ENCODE peak calls at places on chromosomes 5 and 9, in five cellular contexts. C, P, N, V and H are unnamed samples.

GRCh38 chr9:107539427-107540154 is 50.0 kb upstream of the KLF4 start:
- DNase-seq in P (peak; percentile 40), C (no peak), N (peak; percentile 11), V (no peak), H (no peak)

GRCh38 chr9:96317335-96317980 is 15.5 kb upstream of the HSD17B3 start:
- DNase-seq in N (peak; percentile 73), V (peak; percentile 41), P (no peak), C (peak; percentile 69), H (peak; percentile 28)

GRCh38 chr5:58925627-58926545 is 343.0 kb downstream of the RAB3C start:
- DNase-seq in N (peak; percentile 54), V (no peak), P (no peak), C (no peak), H (no peak)

GRCh38 chr9:88590558-88591146 is 55.7 kb downstream of the NXNL2 start:
- DNase-seq in C (peak; percentile 33), V (no peak), P (no peak), N (peak; percentile 18), H (no peak)

GRCh38 chr9:88531920-88532319 is 3.1 kb upstream of the NXNL2 start:
- DNase-seq in N (peak; percentile 44), C (no peak), V (no peak), P (no peak), H (no peak)

GRCh38 chr5:2690293-2690692 is 61.2 kb downstream of the IRX2 start:
- DNase-seq in N (no peak), C (no peak), P (no peak), V (no peak), H (no peak)

GRCh38 chr9:99999797-100000196 is 93.3 kb downstream of the STX17 start:
- DNase-seq in P (no peak), C (no peak), N (no peak), V (no peak), H (no peak)

GRCh38 chr5:111511174-111512025 is 935 bp downstream of the STARD4 start:
- DNase-seq in N (no peak), P (no peak), C (no peak), V (peak; percentile 21), H (no peak)

GRCh38 chr9:105243015-105243686 is 1.3 kb upstream of the SLC44A1 start:
- DNase-seq in P (no peak), V (no peak), C (no peak), N (peak; percentile 4), H (no peak)

GRCh38 chr5:14881826-14882225 is 10.2 kb upstream of the ANKH start:
- DNase-seq in C (no peak), N (no peak), P (no peak), V (no peak), H (no peak)

GRCh38 chr9:131670247-131670681 is 69.6 kb downstream of the RAPGEF1 start:
- DNase-seq in N (no peak), P (no peak), C (no peak), V (no peak), H (no peak)

GRCh38 chr9:18857334-18857733 is 175.7 kb downstream of the SAXO1 start:
- DNase-seq in N (no peak), C (no peak), V (no peak), P (no peak), H (no peak)

GRCh38 chr5:74594172-74595040 is 46.1 kb downstream of the ENC1 start:
- DNase-seq in V (no peak), C (no peak), P (no peak), N (no peak), H (no peak)

GRCh38 chr5:98651715-98652114 is 121.7 kb upstream of the RGMB start:
- DNase-seq in C (no peak), N (no peak), P (no peak), V (no peak), H (no peak)

GRCh38 chr5:116472274-116472673 is 102.3 kb downstream of the SEMA6A start:
- DNase-seq in V (no peak), N (no peak), P (no peak), C (no peak), H (no peak)
- TF ChIP-seq CTCF in V (no peak), N (peak; percentile 12), P (peak; percentile 39), C (no peak), H (peak; percentile 22)

GRCh38 chr5:33997331-33997983 is 10.4 kb downstream of the AMACR start:
- DNase-seq in P (no peak), V (peak; percentile 55), C (peak; percentile 70), N (peak; percentile 58), H (no peak)
- TF ChIP-seq CTCF in P (peak; percentile 58), V (peak; percentile 57), C (peak; percentile 76), N (peak; percentile 67), H (peak; percentile 64)

GRCh38 chr9:27548055-27548741 is 18.6 kb upstream of the MOB3B start:
- DNase-seq in P (no peak), V (no peak), C (peak; percentile 45), N (peak; percentile 62), H (no peak)
- TF ChIP-seq CTCF in P (no peak), V (peak; percentile 38), C (peak; percentile 74), N (peak; percentile 66), H (peak; percentile 66)

DNA sequence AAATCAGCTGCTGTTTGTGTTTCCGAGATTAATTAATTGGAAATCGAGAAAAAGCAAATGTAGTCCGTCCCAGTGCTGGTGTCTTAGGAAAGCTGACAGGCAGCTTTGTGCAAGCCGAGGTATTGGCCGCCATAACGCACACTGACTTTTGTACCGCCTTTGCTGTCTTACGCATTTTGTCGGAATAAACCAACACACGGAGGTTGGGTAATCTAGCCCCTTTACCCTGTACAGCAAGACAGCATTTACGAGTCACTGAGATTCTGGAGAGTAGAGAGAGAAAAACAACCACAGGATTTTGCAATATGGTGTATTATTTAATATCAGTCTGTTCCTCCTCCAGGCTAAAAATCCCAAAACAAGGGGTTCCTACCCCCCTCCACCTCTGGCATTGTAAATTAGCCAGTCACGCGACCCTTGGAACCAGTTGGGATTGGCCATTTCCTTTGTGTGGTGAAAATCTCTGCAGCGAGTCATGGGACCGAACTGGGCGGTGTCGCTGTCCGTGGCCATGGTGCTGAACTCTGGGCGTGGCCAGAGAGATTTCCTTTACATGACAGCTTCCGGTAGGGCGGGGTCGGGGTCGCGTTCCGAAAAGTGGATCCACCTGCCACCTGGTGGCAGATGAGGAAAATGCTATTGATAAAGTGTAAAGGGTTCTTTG is 10.3 kb upstream of the PCDHB1 start:
- DNase-seq in N (peak; percentile 98), C (peak; percentile 96), P (peak; percentile 88), V (peak; percentile 80), H (peak; percentile 99)
- TF ChIP-seq CTCF in N (peak; percentile 89), C (peak; percentile 87), P (peak; percentile 56), V (peak; percentile 48), H (peak; percentile 82)

GRCh38 chr5:181211208-181211607 is 6.2 kb upstream of the TRIM7 start:
- DNase-seq in P (no peak), V (no peak), N (no peak), C (no peak), H (no peak)
- TF ChIP-seq CTCF in P (peak; percentile 34), V (no peak), N (peak; percentile 16), C (no peak), H (no peak)

GRCh38 chr5:156015137-156015536 is 311.8 kb upstream of the SGCD start:
- DNase-seq in V (no peak), N (no peak), P (no peak), C (no peak), H (no peak)
- TF ChIP-seq CTCF in V (no peak), N (peak; percentile 21), P (no peak), C (no peak), H (peak; percentile 25)

GRCh38 chr5:168365581-168366081 is 74.2 kb downstream of the WWC1 start:
- DNase-seq in C (peak; percentile 38), V (peak; percentile 73), N (peak; percentile 38), P (peak; percentile 90), H (no peak)
- TF ChIP-seq CTCF in C (peak; percentile 58), V (no peak), N (peak; percentile 49), P (peak; percentile 84), H (peak; percentile 47)

DNA sequence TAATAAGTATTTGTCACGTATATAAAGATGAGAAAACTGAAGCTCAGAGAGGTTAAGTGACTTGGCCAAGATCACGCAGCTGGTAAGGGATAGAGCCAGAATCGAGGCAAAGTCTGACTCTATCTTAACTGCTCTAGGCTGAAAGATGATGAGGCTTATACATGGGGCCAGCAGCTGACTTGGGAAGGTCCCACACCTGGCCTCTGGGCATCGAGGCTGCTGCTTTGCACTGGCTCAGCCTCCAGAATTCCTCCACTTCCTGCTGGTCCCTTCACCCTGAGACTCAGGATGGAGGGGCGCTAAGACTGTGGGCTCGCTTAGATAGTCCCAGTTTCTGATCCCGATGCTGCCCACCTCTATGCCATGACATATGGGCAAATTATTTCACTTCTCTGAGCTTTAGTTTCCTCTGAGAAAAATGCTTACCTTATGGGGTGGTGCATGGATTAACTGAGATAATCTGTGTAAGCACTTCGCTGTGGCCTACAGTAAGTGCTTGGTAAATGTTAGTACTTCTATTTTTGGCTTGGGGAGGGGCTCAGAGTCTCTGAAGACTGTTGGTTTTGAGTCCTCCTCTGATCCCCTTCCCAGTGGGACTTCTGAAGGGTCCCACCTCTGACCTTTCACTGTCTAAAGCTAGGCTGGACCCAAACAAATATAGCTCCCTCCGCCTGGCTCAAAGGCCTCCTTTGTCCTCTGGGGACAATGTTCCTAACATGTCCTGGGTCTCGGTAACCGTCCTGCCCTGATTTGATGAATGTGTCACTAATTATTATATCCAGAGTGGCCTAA is 35.0 kb downstream of the CAMK2A start:
- DNase-seq in N (no peak), V (no peak), C (no peak), P (no peak), H (no peak)
- TF ChIP-seq CTCF in N (no peak), V (no peak), C (no peak), P (no peak), H (no peak)